ENCODE peak calls at places on chromosomes 3 and 15, in eight cellular contexts. U is naive thymus-derived CD4-positive, alpha-beta T cell; B is GM23338; J is transverse colon; N is RWPE1; R is CD8-positive, alpha-beta T cell; X is OCI-LY7; L is CD8-positive, alpha-beta memory T cell. P is an unnamed sample.

GRCh38 chr3:50166309-50167019 is 11.3 kb downstream of the SEMA3F start:
- DNase-seq in U (no peak), B (no peak), J (no peak), N (no peak), R (no peak), X (no peak), L (no peak), P (no peak)

GRCh38 chr3:21274000-21274671 is 476.9 kb downstream of the ZNF385D start:
- DNase-seq in U (no peak), B (no peak), J (no peak), N (no peak), R (no peak), X (no peak), L (no peak), P (no peak)

GRCh38 chr3:7456376-7456775 is 595.5 kb downstream of the GRM7 start:
- DNase-seq in U (no peak), B (no peak), J (no peak), N (no peak), R (no peak), X (no peak), L (no peak), P (no peak)

GRCh38 chr3:37249717-37250116 is 75.3 kb upstream of the LRRFIP2 start:
- DNase-seq in U (no peak), B (no peak), J (no peak), N (no peak), R (no peak), X (no peak), L (no peak), P (no peak)

GRCh38 chr3:139473155-139473771 is 3.1 kb downstream of the RBP2 start:
- DNase-seq in U (no peak), B (no peak), J (peak), N (no peak), R (no peak), X (no peak), L (no peak), P (no peak)

GRCh38 chr15:100060276-100060926 is 281.4 kb downstream of the ADAMTS17 start:
- DNase-seq in U (no peak), B (no peak), J (peak), N (peak), R (no peak), X (no peak), L (no peak), P (no peak)

GRCh38 chr3:194282436-194283122 is 68.5 kb downstream of the CPN2 start:
- DNase-seq in U (no peak), B (no peak), J (peak), N (no peak), R (no peak), X (no peak), L (no peak), P (no peak)

GRCh38 chr3:44648564-44649229 is at the start of gene ZNF35:
- DNase-seq in U (no peak), B (peak), J (peak), N (peak), R (no peak), X (peak), L (peak), P (peak)

GRCh38 chr3:164450276-164450905 is 627.9 kb downstream of the SI start:
- DNase-seq in U (no peak), B (no peak), J (no peak), N (no peak), R (no peak), X (no peak), L (no peak), P (no peak)

GRCh38 chr3:75171632-75172230 is 492.4 kb upstream of the FRG2C start:
- DNase-seq in U (no peak), B (peak), J (no peak), N (no peak), R (no peak), X (peak), L (no peak), P (no peak)

GRCh38 chr3:196989721-196990262 is 21.2 kb upstream of the PIGZ start:
- DNase-seq in U (peak), B (no peak), J (no peak), N (no peak), R (no peak), X (no peak), L (no peak), P (no peak)

DNA sequence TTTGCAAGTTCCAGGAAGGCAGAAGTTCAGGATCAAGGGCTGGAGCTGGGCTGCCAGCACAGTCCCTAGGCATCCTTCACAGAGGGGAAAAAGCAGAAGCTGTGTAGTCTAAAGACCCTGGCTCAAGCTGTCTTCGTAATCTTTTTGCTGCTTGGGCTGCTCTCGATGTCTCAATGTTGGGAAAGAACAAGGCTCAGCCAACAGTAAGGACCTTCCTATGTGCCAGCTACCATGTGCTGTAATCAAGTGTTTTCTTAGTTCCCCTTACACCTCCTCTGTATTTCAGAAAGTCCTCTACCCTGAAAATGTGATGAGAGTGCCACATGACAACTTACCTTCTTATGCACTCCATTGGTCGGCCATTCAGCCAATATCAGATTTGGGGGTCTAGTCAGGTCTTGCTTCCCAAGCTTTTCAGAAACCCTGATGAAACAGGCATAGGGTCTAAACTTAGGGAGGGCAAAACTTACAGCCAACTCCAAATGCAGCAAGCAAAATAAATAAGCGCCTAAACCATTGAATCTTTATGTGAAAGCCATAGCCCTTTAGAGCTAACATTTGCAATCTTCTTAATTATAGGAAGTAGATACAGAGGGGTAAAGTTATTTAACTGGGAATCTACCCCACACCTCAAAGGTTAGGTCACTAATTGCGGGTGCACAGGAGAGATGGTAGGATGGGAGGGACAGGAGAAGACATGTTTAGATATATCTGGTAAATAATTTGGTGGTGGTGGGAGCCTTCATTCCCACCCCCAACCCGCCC is 1.2 kb upstream of the EDEM1 start:
- DNase-seq in U (no peak), B (no peak), J (no peak), N (peak), R (no peak), X (peak), L (no peak), P (no peak)
- H3K27ac ChIP-seq in U (peak), B (no peak), J (peak), N (no peak), R (no peak), X (peak), L (peak), P (no peak)

GRCh38 chr15:85479071-85479647 is 98.8 kb downstream of the AKAP13 start:
- DNase-seq in U (no peak), B (peak), J (no peak), N (peak), R (no peak), X (no peak), L (no peak), P (peak)
- H3K27ac ChIP-seq in U (no peak), B (peak), J (no peak), N (no peak), R (no peak), X (no peak), L (no peak), P (peak)

GRCh38 chr3:72229952-72230351 is 445.0 kb upstream of the PROK2 start:
- DNase-seq in U (no peak), B (no peak), J (no peak), N (no peak), R (no peak), X (no peak), L (no peak), P (no peak)
- H3K27ac ChIP-seq in U (no peak), B (no peak), J (no peak), N (no peak), R (no peak), X (no peak), L (no peak), P (no peak)

GRCh38 chr3:156586905-156587766 is 32.2 kb upstream of the SSR3 start:
- DNase-seq in U (no peak), B (no peak), J (no peak), N (no peak), R (no peak), X (peak), L (no peak), P (no peak)
- H3K27ac ChIP-seq in U (no peak), B (no peak), J (no peak), N (no peak), R (no peak), X (peak), L (no peak), P (no peak)

GRCh38 chr3:181692850-181693154 is 18.9 kb upstream of the SOX2 start:
- DNase-seq in U (no peak), B (no peak), J (no peak), N (no peak), R (no peak), X (no peak), L (no peak), P (no peak)

GRCh38 chr3:181691951-181692849 is 19.5 kb upstream of the SOX2 start:
- DNase-seq in U (no peak), B (no peak), J (no peak), N (no peak), R (no peak), X (no peak), L (no peak), P (no peak)

GRCh38 chr3:181694805-181695660 is 16.7 kb upstream of the SOX2 start:
- DNase-seq in U (no peak), B (peak), J (peak), N (no peak), R (no peak), X (no peak), L (no peak), P (no peak)

GRCh38 chr3:181690769-181691168 is 21.0 kb upstream of the SOX2 start:
- DNase-seq in U (no peak), B (no peak), J (no peak), N (no peak), R (no peak), X (no peak), L (no peak), P (no peak)

GRCh38 chr3:181693280-181693679 is 18.4 kb upstream of the SOX2 start:
- DNase-seq in U (no peak), B (no peak), J (no peak), N (no peak), R (no peak), X (no peak), L (no peak), P (no peak)
- H3K27ac ChIP-seq in U (no peak), B (no peak), J (no peak), N (no peak), R (no peak), X (no peak), L (no peak), P (no peak)

GRCh38 chr3:115891237-115891636 is 267.9 kb downstream of the GAP43 start:
- DNase-seq in U (no peak), B (no peak), J (no peak), N (no peak), R (no peak), X (no peak), L (no peak), P (no peak)
- H3K27ac ChIP-seq in U (no peak), B (no peak), J (no peak), N (no peak), R (no peak), X (no peak), L (no peak), P (no peak)

DNA sequence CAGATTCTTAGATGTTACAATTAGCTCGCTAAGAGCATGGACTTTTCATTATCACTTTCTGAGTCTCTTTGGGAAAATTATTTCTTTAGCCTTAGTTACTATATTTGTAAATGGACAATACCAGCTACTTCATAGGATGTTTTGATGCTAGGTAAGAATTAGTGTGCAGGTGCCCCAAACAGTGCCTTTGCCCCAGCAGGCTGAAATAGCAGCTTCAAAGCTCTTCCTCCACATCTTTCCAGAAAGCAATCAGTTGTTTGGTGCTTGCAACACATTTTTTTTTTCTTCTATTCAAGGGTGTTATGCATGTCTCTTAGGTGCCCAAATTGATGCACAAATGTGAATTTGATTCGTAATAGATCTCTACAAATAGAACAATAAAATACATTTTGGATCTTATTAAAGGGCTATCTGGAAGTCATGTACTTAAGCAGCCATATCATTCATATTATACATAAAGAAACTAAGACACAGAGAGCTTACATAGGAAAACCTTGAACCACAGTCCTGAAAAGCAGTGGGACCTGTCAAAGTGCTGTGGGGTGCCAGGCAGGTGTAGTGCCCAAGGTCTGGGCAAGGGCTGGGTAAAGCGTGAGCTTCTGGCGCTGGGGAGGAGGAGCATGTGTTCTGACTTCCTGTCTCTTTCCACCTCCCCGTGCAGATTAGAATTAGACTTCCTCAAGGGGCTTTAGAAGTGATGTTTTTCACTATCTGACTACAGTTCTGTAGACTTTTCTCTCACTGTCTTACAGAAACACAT is 62.9 kb downstream of the FNDC3B start:
- DNase-seq in U (peak), B (no peak), J (peak), N (no peak), R (no peak), X (peak), L (peak), P (no peak)
- H3K27ac ChIP-seq in U (peak), B (peak), J (no peak), N (peak), R (no peak), X (peak), L (no peak), P (no peak)